ENCODE peak calls at places on chromosomes 13 and 19, in ten cellular contexts. M is cardiac fibroblast; R is HS-5; E is fibroblast of pulmonary artery; H is GM12865; T is GM04504; X is stimulated activated CD4-positive, alpha-beta T cell treated with anti-CD3 and anti-CD28 coated beads, Interleukin-4, amount 100 ng/mL, for 1 hour; F is bronchial epithelial cell; I is H7; O is ACHN. K is an unnamed sample.

GRCh38 chr19:33472696-33473624 is 48.6 kb downstream of the PEPD start:
- DNase-seq in M (peak), R (peak), E (peak), H (no peak), T (peak), X (no peak), F (peak), I (no peak), O (no peak), K (no peak)

GRCh38 chr19:38666662-38667448 is 19.4 kb downstream of the ACTN4 start:
- DNase-seq in M (peak), R (no peak), E (peak), H (peak), T (peak), X (no peak), F (peak), I (peak), O (no peak), K (no peak)

GRCh38 chr13:62085337-62085736 is 669.7 kb upstream of the PCDH20 start:
- DNase-seq in M (no peak), R (no peak), E (no peak), H (no peak), T (no peak), X (no peak), F (no peak), I (no peak), O (no peak), K (no peak)

GRCh38 chr13:77345150-77345780 is 18.4 kb upstream of the MYCBP2 start:
- DNase-seq in M (no peak), R (no peak), E (no peak), H (peak), T (no peak), X (no peak), F (peak), I (no peak), O (no peak), K (peak)

GRCh38 chr13:75393839-75394238 is 88.1 kb downstream of the TBC1D4 start:
- DNase-seq in M (no peak), R (no peak), E (no peak), H (no peak), T (no peak), X (no peak), F (no peak), I (no peak), O (no peak), K (no peak)

GRCh38 chr13:30737511-30738342 is 2.4 kb downstream of the ALOX5AP start:
- DNase-seq in M (no peak), R (no peak), E (no peak), H (peak), T (no peak), X (no peak), F (no peak), I (no peak), O (no peak), K (no peak)

GRCh38 chr13:64347662-64348061 is 2882.5 kb downstream of the PCDH9 start:
- DNase-seq in M (peak), R (no peak), E (peak), H (no peak), T (peak), X (no peak), F (no peak), I (no peak), O (no peak), K (no peak)

GRCh38 chr13:51590231-51590630 is 6.0 kb downstream of the WDFY2 start:
- DNase-seq in M (no peak), R (no peak), E (no peak), H (no peak), T (no peak), X (no peak), F (no peak), I (no peak), O (no peak), K (no peak)

GRCh38 chr13:107838592-107839161 is 376.7 kb downstream of the LIG4 start:
- DNase-seq in M (no peak), R (no peak), E (no peak), H (no peak), T (no peak), X (no peak), F (no peak), I (no peak), O (no peak), K (peak)

GRCh38 chr19:54952591-54953344 is 5.4 kb upstream of the NLRP7 start:
- DNase-seq in M (peak), R (peak), E (no peak), H (no peak), T (no peak), X (no peak), F (peak), I (no peak), O (no peak), K (no peak)

GRCh38 chr13:44932171-44932849 is 57.0 kb downstream of the NUFIP1 start:
- DNase-seq in M (no peak), R (no peak), E (no peak), H (no peak), T (no peak), X (no peak), F (peak), I (no peak), O (no peak), K (no peak)

GRCh38 chr19:39502640-39503417 is 4.1 kb downstream of the DLL3 start:
- DNase-seq in M (peak), R (no peak), E (peak), H (peak), T (peak), X (peak), F (peak), I (peak), O (no peak), K (no peak)

GRCh38 chr13:26036383-26036782 is 15.4 kb downstream of the SHISA2 start:
- DNase-seq in M (no peak), R (no peak), E (no peak), H (no peak), T (no peak), X (no peak), F (no peak), I (no peak), O (no peak), K (no peak)

GRCh38 chr13:51348069-51348967 is 8.8 kb downstream of the SERPINE3 start:
- DNase-seq in M (peak), R (no peak), E (no peak), H (no peak), T (no peak), X (no peak), F (no peak), I (no peak), O (no peak), K (no peak)

GRCh38 chr19:3249408-3249807 is 24.9 kb downstream of the CELF5 start:
- DNase-seq in M (no peak), R (no peak), E (no peak), H (peak), T (no peak), X (no peak), F (no peak), I (peak), O (no peak), K (no peak)

GRCh38 chr19:12664406-12665280 is 1.9 kb downstream of the MAN2B1 start:
- DNase-seq in M (no peak), R (no peak), E (no peak), H (peak), T (no peak), X (no peak), F (no peak), I (peak), O (no peak), K (no peak)

GRCh38 chr19:54674021-54674617 is 11.3 kb downstream of the LILRB4 start:
- DNase-seq in M (peak), R (peak), E (peak), H (peak), T (no peak), X (no peak), F (peak), I (peak), O (peak), K (no peak)

K was measured in DMS153.